ENCODE peak calls at places on chromosomes 11 and 22, in seven cellular contexts. One of them, this sample, is unnamed.

GRCh38 chr11:14969922-14970323 is 2.2 kb downstream of the CALCA start:
- DNase-seq in K562: peak; percentile 38
- DNase-seq in right cardiac atrium: peak; percentile 65
- DNase-seq in colonic mucosa: peak; percentile 47
- DNase-seq in CD8-positive, alpha-beta memory T cell: peak; percentile 3
- DNase-seq in tibial nerve: no peak
- DNase-seq in esophagus muscularis mucosa: no peak
- DNase-seq in this sample: no peak

GRCh38 chr22:44526431-44527115 is 28.5 kb upstream of the RTL6 start:
- DNase-seq in tibial nerve: no peak
- DNase-seq in colonic mucosa: no peak
- DNase-seq in right cardiac atrium: no peak
- DNase-seq in K562: no peak
- DNase-seq in esophagus muscularis mucosa: peak; percentile 80
- DNase-seq in CD8-positive, alpha-beta memory T cell: no peak
- DNase-seq in this sample: no peak

GRCh38 chr11:10072142-10072541 is 221.9 kb downstream of the SBF2 start:
- DNase-seq in tibial nerve: no peak
- DNase-seq in colonic mucosa: no peak
- DNase-seq in CD8-positive, alpha-beta memory T cell: no peak
- DNase-seq in K562: no peak
- DNase-seq in right cardiac atrium: no peak
- DNase-seq in esophagus muscularis mucosa: no peak
- DNase-seq in this sample: no peak

GRCh38 chr11:72971211-72971610 is 157.0 kb downstream of the ATG16L2 start:
- DNase-seq in K562: no peak
- DNase-seq in tibial nerve: no peak
- DNase-seq in esophagus muscularis mucosa: no peak
- DNase-seq in colonic mucosa: no peak
- DNase-seq in right cardiac atrium: no peak
- DNase-seq in CD8-positive, alpha-beta memory T cell: no peak
- DNase-seq in this sample: no peak

GRCh38 chr22:33579448-33580093 is 340.7 kb downstream of the LARGE1 start:
- DNase-seq in right cardiac atrium: peak; percentile 81
- DNase-seq in colonic mucosa: peak; percentile 81
- DNase-seq in tibial nerve: peak; percentile 16
- DNase-seq in K562: peak; percentile 41
- DNase-seq in esophagus muscularis mucosa: no peak
- DNase-seq in CD8-positive, alpha-beta memory T cell: no peak
- DNase-seq in this sample: peak; percentile 48

GRCh38 chr11:15471028-15471708 is 356.4 kb downstream of the INSC start:
- DNase-seq in colonic mucosa: peak; percentile 59
- DNase-seq in tibial nerve: no peak
- DNase-seq in right cardiac atrium: no peak
- DNase-seq in K562: no peak
- DNase-seq in esophagus muscularis mucosa: peak; percentile 62
- DNase-seq in CD8-positive, alpha-beta memory T cell: no peak
- DNase-seq in this sample: no peak

GRCh38 chr11:41714101-41714500 is 254.6 kb upstream of the LRRC4C start:
- DNase-seq in K562: no peak
- DNase-seq in tibial nerve: no peak
- DNase-seq in esophagus muscularis mucosa: no peak
- DNase-seq in right cardiac atrium: no peak
- DNase-seq in colonic mucosa: no peak
- DNase-seq in CD8-positive, alpha-beta memory T cell: no peak
- DNase-seq in this sample: no peak

GRCh38 chr11:35389897-35390462 is 29.4 kb downstream of the SLC1A2 start:
- DNase-seq in esophagus muscularis mucosa: no peak
- DNase-seq in CD8-positive, alpha-beta memory T cell: no peak
- DNase-seq in K562: no peak
- DNase-seq in tibial nerve: no peak
- DNase-seq in colonic mucosa: no peak
- DNase-seq in right cardiac atrium: no peak
- DNase-seq in this sample: no peak

GRCh38 chr11:72483412-72484186 is 49.3 kb upstream of the CLPB start:
- DNase-seq in CD8-positive, alpha-beta memory T cell: no peak
- DNase-seq in K562: no peak
- DNase-seq in right cardiac atrium: no peak
- DNase-seq in esophagus muscularis mucosa: no peak
- DNase-seq in tibial nerve: no peak
- DNase-seq in colonic mucosa: peak; percentile 26
- DNase-seq in this sample: peak; percentile 31

GRCh38 chr22:23786261-23786710 is 480 bp upstream of the SMARCB1 start:
- DNase-seq in CD8-positive, alpha-beta memory T cell: no peak
- DNase-seq in tibial nerve: no peak
- DNase-seq in esophagus muscularis mucosa: no peak
- DNase-seq in right cardiac atrium: no peak
- DNase-seq in colonic mucosa: no peak
- DNase-seq in K562: no peak
- DNase-seq in this sample: no peak

GRCh38 chr22:48758905-48759875 is 1068.5 kb downstream of the BRD1 start:
- DNase-seq in colonic mucosa: no peak
- DNase-seq in K562: no peak
- DNase-seq in right cardiac atrium: no peak
- DNase-seq in tibial nerve: peak; percentile 7
- DNase-seq in esophagus muscularis mucosa: peak; percentile 68
- DNase-seq in CD8-positive, alpha-beta memory T cell: no peak
- DNase-seq in this sample: peak; percentile 6

GRCh38 chr22:39932918-39933649 is 27.1 kb upstream of the TMA7B start:
- DNase-seq in CD8-positive, alpha-beta memory T cell: peak; percentile 67
- DNase-seq in colonic mucosa: peak; percentile 60
- DNase-seq in esophagus muscularis mucosa: no peak
- DNase-seq in right cardiac atrium: no peak
- DNase-seq in K562: peak; percentile 73
- DNase-seq in tibial nerve: no peak
- DNase-seq in this sample: no peak

GRCh38 chr22:48547971-48548370 is 1279.7 kb downstream of the BRD1 start:
- DNase-seq in tibial nerve: no peak
- DNase-seq in K562: no peak
- DNase-seq in CD8-positive, alpha-beta memory T cell: no peak
- DNase-seq in colonic mucosa: no peak
- DNase-seq in esophagus muscularis mucosa: no peak
- DNase-seq in right cardiac atrium: peak; percentile 33
- DNase-seq in this sample: no peak

GRCh38 chr11:7967097-7967496 is 1.9 kb upstream of the NLRP10 start:
- DNase-seq in right cardiac atrium: no peak
- DNase-seq in esophagus muscularis mucosa: no peak
- DNase-seq in tibial nerve: no peak
- DNase-seq in colonic mucosa: no peak
- DNase-seq in CD8-positive, alpha-beta memory T cell: no peak
- DNase-seq in K562: no peak
- DNase-seq in this sample: no peak

GRCh38 chr11:61956191-61957027 is 6.3 kb downstream of the BEST1 start:
- DNase-seq in tibial nerve: no peak
- DNase-seq in colonic mucosa: no peak
- DNase-seq in CD8-positive, alpha-beta memory T cell: no peak
- DNase-seq in K562: no peak
- DNase-seq in esophagus muscularis mucosa: no peak
- DNase-seq in right cardiac atrium: no peak
- DNase-seq in this sample: no peak

GRCh38 chr11:94134651-94135512 is 6.2 kb downstream of the PANX1 start:
- DNase-seq in colonic mucosa: peak; percentile 51
- DNase-seq in CD8-positive, alpha-beta memory T cell: no peak
- DNase-seq in K562: peak; percentile 47
- DNase-seq in esophagus muscularis mucosa: no peak
- DNase-seq in right cardiac atrium: peak; percentile 92
- DNase-seq in tibial nerve: peak; percentile 44
- DNase-seq in this sample: no peak

GRCh38 chr11:114745150-114745671 is 66.9 kb downstream of the NXPE2 start:
- DNase-seq in CD8-positive, alpha-beta memory T cell: no peak
- DNase-seq in K562: no peak
- DNase-seq in colonic mucosa: no peak
- DNase-seq in esophagus muscularis mucosa: no peak
- DNase-seq in right cardiac atrium: no peak
- DNase-seq in tibial nerve: no peak
- DNase-seq in this sample: no peak

GRCh38 chr11:111167666-111168065 is 77.9 kb upstream of the POU2AF2 start:
- DNase-seq in CD8-positive, alpha-beta memory T cell: no peak
- DNase-seq in tibial nerve: no peak
- DNase-seq in esophagus muscularis mucosa: no peak
- DNase-seq in K562: no peak
- DNase-seq in right cardiac atrium: no peak
- DNase-seq in colonic mucosa: no peak
- DNase-seq in this sample: no peak

GRCh38 chr11:12125609-12126149 is 15.3 kb downstream of the MICAL2 start:
- DNase-seq in esophagus muscularis mucosa: no peak
- DNase-seq in colonic mucosa: no peak
- DNase-seq in K562: peak; percentile 57
- DNase-seq in CD8-positive, alpha-beta memory T cell: no peak
- DNase-seq in right cardiac atrium: no peak
- DNase-seq in tibial nerve: no peak
- DNase-seq in this sample: no peak

GRCh38 chr11:12128191-12128841 is 17.9 kb downstream of the MICAL2 start:
- DNase-seq in CD8-positive, alpha-beta memory T cell: no peak
- DNase-seq in esophagus muscularis mucosa: no peak
- DNase-seq in tibial nerve: no peak
- DNase-seq in K562: no peak
- DNase-seq in colonic mucosa: no peak
- DNase-seq in right cardiac atrium: no peak
- DNase-seq in this sample: no peak

GRCh38 chr11:12126352-12127019 is 16.1 kb downstream of the MICAL2 start:
- DNase-seq in right cardiac atrium: no peak
- DNase-seq in tibial nerve: no peak
- DNase-seq in CD8-positive, alpha-beta memory T cell: no peak
- DNase-seq in colonic mucosa: no peak
- DNase-seq in K562: no peak
- DNase-seq in esophagus muscularis mucosa: no peak
- DNase-seq in this sample: no peak

GRCh38 chr11:12129227-12129626 is 18.8 kb downstream of the MICAL2 start:
- DNase-seq in CD8-positive, alpha-beta memory T cell: no peak
- DNase-seq in esophagus muscularis mucosa: no peak
- DNase-seq in tibial nerve: no peak
- DNase-seq in colonic mucosa: no peak
- DNase-seq in K562: no peak
- DNase-seq in right cardiac atrium: no peak
- DNase-seq in this sample: no peak

DNA sequence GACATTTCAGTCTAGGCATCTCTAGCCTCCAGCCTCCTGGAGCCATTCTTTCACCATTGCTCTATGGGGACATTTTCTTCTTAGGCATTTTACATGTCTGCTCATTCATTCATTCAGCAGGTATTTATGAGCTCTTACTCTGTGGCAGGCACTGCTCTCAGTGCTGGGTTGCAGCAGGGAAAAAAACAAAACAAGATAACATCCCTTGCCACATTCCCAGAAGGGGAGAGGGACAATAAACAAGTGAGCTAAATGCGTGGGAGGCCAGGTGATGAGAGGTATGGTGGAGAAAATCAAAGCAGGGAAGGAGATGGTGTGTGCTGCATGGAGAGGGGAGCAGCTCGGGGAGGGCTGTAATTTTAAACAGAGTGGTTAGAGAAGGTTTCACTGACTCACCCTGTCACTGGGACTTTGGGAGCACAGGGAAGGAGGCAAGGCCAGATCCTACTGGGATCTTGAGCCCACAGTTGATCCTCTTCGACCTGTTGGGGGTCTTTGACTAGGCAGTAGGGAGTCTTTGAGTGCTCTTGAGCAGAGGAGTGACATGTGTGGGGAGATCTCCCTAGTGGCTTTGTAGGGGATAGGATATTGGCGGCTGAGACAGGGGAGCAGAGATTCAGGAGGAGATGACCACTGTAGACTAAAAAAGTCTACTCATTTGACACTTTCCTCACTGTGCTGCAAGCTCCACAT is 17.0 kb downstream of the MICAL2 start:
- DNase-seq in tibial nerve: no peak
- DNase-seq in colonic mucosa: no peak
- DNase-seq in esophagus muscularis mucosa: no peak
- DNase-seq in K562: no peak
- DNase-seq in CD8-positive, alpha-beta memory T cell: no peak
- DNase-seq in right cardiac atrium: no peak
- DNase-seq in this sample: no peak
- H3K4me1 ChIP-seq in tibial nerve: peaks cover 38% of the 10 kb centered on the region
- H3K4me1 ChIP-seq in colonic mucosa: peaks cover 21% of the 10 kb centered on the region
- H3K4me1 ChIP-seq in esophagus muscularis mucosa: peaks cover 86% of the 10 kb centered on the region
- H3K4me1 ChIP-seq in K562: peaks cover 55% of the 10 kb centered on the region
- H3K4me1 ChIP-seq in CD8-positive, alpha-beta memory T cell: peaks cover 15% of the 10 kb centered on the region
- H3K4me1 ChIP-seq in right cardiac atrium: peaks cover 16% of the 10 kb centered on the region
- H3K4me1 ChIP-seq in this sample: peaks cover 32% of the 10 kb centered on the region

DNA sequence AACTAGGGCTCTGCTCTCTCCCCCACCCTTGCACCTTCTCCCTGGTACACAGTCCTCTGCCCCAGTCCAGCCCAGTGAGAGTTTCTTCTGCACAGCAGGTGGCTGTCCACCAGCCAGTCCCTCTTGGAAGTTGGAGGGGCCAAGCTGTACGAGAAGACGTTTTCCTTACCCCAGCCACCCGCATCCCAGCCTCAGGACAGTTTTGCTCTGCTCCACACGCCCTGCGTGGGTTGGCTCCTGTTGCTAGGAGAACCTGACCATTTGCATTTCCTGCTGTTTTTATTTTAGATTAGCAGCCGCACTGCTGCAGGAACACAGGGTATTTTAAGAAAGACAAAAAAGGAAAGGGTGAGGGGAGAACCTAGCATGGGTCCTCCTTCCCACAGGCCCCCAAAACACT is 17.6 kb upstream of the NRGN start:
- DNase-seq in CD8-positive, alpha-beta memory T cell: no peak
- DNase-seq in K562: peak; percentile 2
- DNase-seq in esophagus muscularis mucosa: no peak
- DNase-seq in tibial nerve: no peak
- DNase-seq in right cardiac atrium: no peak
- DNase-seq in colonic mucosa: no peak
- DNase-seq in this sample: no peak
- H3K4me3 ChIP-seq in CD8-positive, alpha-beta memory T cell: no peak overlapping the region
- H3K4me3 ChIP-seq in K562: no peak overlapping the region
- H3K4me3 ChIP-seq in esophagus muscularis mucosa: no peak overlapping the region
- H3K4me3 ChIP-seq in tibial nerve: no peak overlapping the region
- H3K4me3 ChIP-seq in right cardiac atrium: no peak overlapping the region
- H3K4me3 ChIP-seq in colonic mucosa: no peak overlapping the region
- H3K4me3 ChIP-seq in this sample: no peak overlapping the region

DNA sequence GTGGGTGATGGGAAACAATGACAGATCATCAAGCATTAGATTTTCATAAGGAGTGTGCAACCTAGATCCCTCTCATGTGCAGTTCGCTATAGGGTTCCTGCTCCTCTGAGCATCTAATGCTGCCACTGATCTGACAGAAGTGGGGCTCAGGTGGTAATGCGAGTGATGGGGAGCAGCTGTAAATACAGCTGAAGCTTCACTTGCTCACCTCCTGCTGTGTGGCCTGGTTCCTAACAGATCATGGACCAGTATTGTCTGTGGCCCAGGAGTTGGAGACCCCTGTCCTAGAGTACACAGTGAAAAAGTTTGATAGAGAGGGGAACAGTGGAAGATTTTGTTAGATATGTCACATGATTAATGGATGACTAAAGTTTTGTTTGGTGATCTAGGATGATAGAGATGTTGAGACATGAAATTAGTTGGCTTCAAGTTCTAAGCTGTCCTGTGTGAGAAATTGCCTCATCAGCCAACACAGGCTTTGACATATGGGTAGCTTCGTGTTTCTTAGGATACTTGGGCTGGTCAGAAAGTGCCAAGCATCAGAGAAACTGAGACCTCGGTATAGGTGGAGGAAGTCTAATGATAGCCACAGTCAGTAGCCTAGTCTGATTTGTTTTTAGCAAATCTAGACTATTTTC is 47.4 kb downstream of the ARHGEF12 start:
- DNase-seq in right cardiac atrium: no peak
- DNase-seq in colonic mucosa: no peak
- DNase-seq in tibial nerve: no peak
- DNase-seq in CD8-positive, alpha-beta memory T cell: no peak
- DNase-seq in esophagus muscularis mucosa: no peak
- DNase-seq in K562: no peak
- DNase-seq in this sample: no peak
- H3K4me1 ChIP-seq in right cardiac atrium: peaks cover 10% of the 10 kb centered on the region
- H3K4me1 ChIP-seq in colonic mucosa: no peaks in the 10 kb centered on the region
- H3K4me1 ChIP-seq in tibial nerve: peaks cover 76% of the 10 kb centered on the region
- H3K4me1 ChIP-seq in CD8-positive, alpha-beta memory T cell: no peaks in the 10 kb centered on the region
- H3K4me1 ChIP-seq in esophagus muscularis mucosa: peaks cover 61% of the 10 kb centered on the region
- H3K4me1 ChIP-seq in K562: no peaks in the 10 kb centered on the region
- H3K4me1 ChIP-seq in this sample: peaks cover 4% of the 10 kb centered on the region

GRCh38 chr11:279966-280761 is 2.0 kb downstream of the NLRP6 start:
- DNase-seq in CD8-positive, alpha-beta memory T cell: peak; percentile 47
- DNase-seq in right cardiac atrium: peak; percentile 65
- DNase-seq in K562: no peak
- DNase-seq in colonic mucosa: peak; percentile 57
- DNase-seq in esophagus muscularis mucosa: no peak
- DNase-seq in tibial nerve: no peak
- DNase-seq in this sample: peak; percentile 74
- H3K4me3 ChIP-seq in CD8-positive, alpha-beta memory T cell: peak overlapping the region; percentile 70
- H3K4me3 ChIP-seq in right cardiac atrium: peak overlapping the region; percentile 5
- H3K4me3 ChIP-seq in K562: no peak overlapping the region
- H3K4me3 ChIP-seq in colonic mucosa: peak overlapping the region; percentile 37
- H3K4me3 ChIP-seq in esophagus muscularis mucosa: peak overlapping the region; percentile 38
- H3K4me3 ChIP-seq in tibial nerve: peak overlapping the region; percentile 15
- H3K4me3 ChIP-seq in this sample: no peak overlapping the region

This sample was measured in mucosa of descending colon.